ENCODE peak calls at places on chromosomes 7 and 10, in four cellular contexts. G is CD4-positive, alpha-beta T cell; P is AG09309; H is OCI-LY7. E is an unnamed sample.

GRCh38 chr10:124378271-124378670 is 40.5 kb downstream of the OAT start:
- DNase-seq in G (no peak), P (no peak), H (no peak), E (no peak)

GRCh38 chr7:24318326-24318725 is 34.3 kb downstream of the NPY start:
- DNase-seq in G (no peak), P (no peak), H (peak; percentile 75), E (peak; percentile 46)

GRCh38 chr7:156074982-156075615 is 262.8 kb upstream of the SHH start:
- DNase-seq in G (no peak), P (no peak), H (no peak), E (no peak)

GRCh38 chr7:33196194-33196593 is 66.8 kb downstream of the BBS9 start:
- DNase-seq in G (no peak), P (no peak), H (no peak), E (no peak)

GRCh38 chr10:123007558-123008378 is 827 bp downstream of the IKZF5 start:
- DNase-seq in G (peak; percentile 24), P (peak; percentile 11), H (peak; percentile 75), E (peak; percentile 61)

GRCh38 chr7:96088579-96088978 is 233.3 kb downstream of the SLC25A13 start:
- DNase-seq in G (no peak), P (no peak), H (no peak), E (no peak)

GRCh38 chr7:48087349-48087748 is 1.7 kb upstream of the UPP1 start:
- DNase-seq in G (no peak), P (no peak), H (peak; percentile 36), E (no peak)

GRCh38 chr10:63866747-63867140 is 345.5 kb downstream of the REEP3 start:
- DNase-seq in G (no peak), P (no peak), H (peak; percentile 10), E (no peak)

GRCh38 chr7:73668103-73668937 is 689 bp downstream of the VPS37D start:
- DNase-seq in G (no peak), P (no peak), H (peak; percentile 33), E (no peak)

GRCh38 chr7:148084138-148084537 is 506.4 kb upstream of the C7orf33 start:
- DNase-seq in G (no peak), P (peak; percentile 28), H (peak; percentile 36), E (no peak)

GRCh38 chr7:100974021-100974420 is 4.7 kb downstream of the MUC12 start:
- DNase-seq in G (no peak), P (no peak), H (no peak), E (no peak)

GRCh38 chr7:77798394-77799077 is at the start of the genes PHTF2 and TMEM60:
- DNase-seq in G (peak; percentile 91), P (peak; percentile 99), H (peak; percentile 99), E (peak; percentile 94)
- TF ChIP-seq CTCF in G (peak; percentile 72), P (peak; percentile 66), H (peak; percentile 65), E (peak; percentile 54)

DNA sequence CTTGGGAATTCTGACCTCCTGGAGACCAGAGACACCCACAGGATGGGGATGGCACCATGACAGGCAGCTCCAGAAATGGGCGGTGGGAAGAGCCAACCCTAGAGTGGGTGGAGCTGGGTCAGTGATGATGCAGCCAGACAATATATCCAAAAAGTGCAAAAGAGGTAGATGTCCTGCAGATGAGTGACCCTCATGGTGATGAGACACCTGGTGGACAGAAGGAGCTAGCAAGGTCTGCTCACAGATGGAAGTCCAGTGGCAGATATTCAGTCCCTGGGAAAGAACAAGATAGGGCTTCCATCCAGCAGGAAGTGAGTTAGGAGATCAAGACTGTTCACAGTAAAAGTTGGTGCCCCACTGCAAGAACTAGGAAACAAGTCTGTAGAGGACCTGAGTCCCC is 19.2 kb upstream of the GRB10 start:
- DNase-seq in G (no peak), P (no peak), H (no peak), E (no peak)
- TF ChIP-seq CTCF in G (no peak), P (no peak), H (no peak), E (no peak)

GRCh38 chr10:29634764-29635625 is at the start of gene SVIL:
- DNase-seq in G (no peak), P (no peak), H (no peak), E (no peak)
- TF ChIP-seq CTCF in G (no peak), P (no peak), H (no peak), E (no peak)

GRCh38 chr7:137488038-137488437 is 144.5 kb upstream of the PTN start:
- DNase-seq in G (no peak), P (no peak), H (no peak), E (no peak)
- TF ChIP-seq CTCF in G (no peak), P (peak; percentile 20), H (no peak), E (no peak)

GRCh38 chr10:102710604-102711003 is 3.6 kb downstream of the ARL3 start:
- DNase-seq in G (no peak), P (peak; percentile 40), H (no peak), E (no peak)
- TF ChIP-seq CTCF in G (no peak), P (peak; percentile 17), H (no peak), E (no peak)